ENCODE peak calls at places on chromosome 6, in four cellular contexts. Q, U, Y and G are unnamed samples. For H3K4me1, the result is how much of the 10 kb centered on the place peaks cover.

GRCh38 chr6:14736231-14736953 is 509.5 kb upstream of the JARID2 start:
- DNase-seq in Q (no peak), U (no peak), Y (no peak), G (no peak)

GRCh38 chr6:164214066-164214465 is 799.5 kb downstream of the QKI start:
- DNase-seq in Q (no peak), U (no peak), Y (no peak), G (no peak)

GRCh38 chr6:11096109-11096508 is 2.5 kb downstream of the SMIM13 start:
- DNase-seq in Q (peak), U (peak), Y (no peak), G (no peak)

GRCh38 chr6:3592371-3592941 is 135.6 kb upstream of the SLC22A23 start:
- DNase-seq in Q (no peak), U (peak), Y (no peak), G (no peak)

GRCh38 chr6:108896111-108896661 is 48.0 kb downstream of the ARMC2 start:
- DNase-seq in Q (no peak), U (peak), Y (peak), G (no peak)

GRCh38 chr6:132693478-132693877 is 20.4 kb downstream of the VNN1 start:
- DNase-seq in Q (no peak), U (no peak), Y (no peak), G (no peak)

GRCh38 chr6:161318456-161318855 is 44.6 kb upstream of the AGPAT4 start:
- DNase-seq in Q (no peak), U (no peak), Y (no peak), G (no peak)

GRCh38 chr6:130937942-130938604 is 110.9 kb downstream of the SMLR1 start:
- DNase-seq in Q (no peak), U (peak), Y (no peak), G (no peak)

GRCh38 chr6:6725834-6726194 is 137.3 kb downstream of the LY86 start:
- DNase-seq in Q (no peak), U (no peak), Y (no peak), G (no peak)

GRCh38 chr6:161166176-161166575 is 107.7 kb downstream of the AGPAT4 start:
- DNase-seq in Q (no peak), U (no peak), Y (no peak), G (no peak)

GRCh38 chr6:30741789-30742315 is 635 bp downstream of the FLOT1 start:
- DNase-seq in Q (peak), U (no peak), Y (no peak), G (no peak)

GRCh38 chr6:30744054-30744805 is at the start of gene IER3:
- DNase-seq in Q (peak), U (peak), Y (peak), G (no peak)

GRCh38 chr6:30740993-30741784 is 1.3 kb downstream of the FLOT1 start:
- DNase-seq in Q (no peak), U (peak), Y (no peak), G (no peak)

GRCh38 chr6:30742316-30743098 is at the start of gene FLOT1:
- DNase-seq in Q (peak), U (peak), Y (peak), G (peak)

DNA sequence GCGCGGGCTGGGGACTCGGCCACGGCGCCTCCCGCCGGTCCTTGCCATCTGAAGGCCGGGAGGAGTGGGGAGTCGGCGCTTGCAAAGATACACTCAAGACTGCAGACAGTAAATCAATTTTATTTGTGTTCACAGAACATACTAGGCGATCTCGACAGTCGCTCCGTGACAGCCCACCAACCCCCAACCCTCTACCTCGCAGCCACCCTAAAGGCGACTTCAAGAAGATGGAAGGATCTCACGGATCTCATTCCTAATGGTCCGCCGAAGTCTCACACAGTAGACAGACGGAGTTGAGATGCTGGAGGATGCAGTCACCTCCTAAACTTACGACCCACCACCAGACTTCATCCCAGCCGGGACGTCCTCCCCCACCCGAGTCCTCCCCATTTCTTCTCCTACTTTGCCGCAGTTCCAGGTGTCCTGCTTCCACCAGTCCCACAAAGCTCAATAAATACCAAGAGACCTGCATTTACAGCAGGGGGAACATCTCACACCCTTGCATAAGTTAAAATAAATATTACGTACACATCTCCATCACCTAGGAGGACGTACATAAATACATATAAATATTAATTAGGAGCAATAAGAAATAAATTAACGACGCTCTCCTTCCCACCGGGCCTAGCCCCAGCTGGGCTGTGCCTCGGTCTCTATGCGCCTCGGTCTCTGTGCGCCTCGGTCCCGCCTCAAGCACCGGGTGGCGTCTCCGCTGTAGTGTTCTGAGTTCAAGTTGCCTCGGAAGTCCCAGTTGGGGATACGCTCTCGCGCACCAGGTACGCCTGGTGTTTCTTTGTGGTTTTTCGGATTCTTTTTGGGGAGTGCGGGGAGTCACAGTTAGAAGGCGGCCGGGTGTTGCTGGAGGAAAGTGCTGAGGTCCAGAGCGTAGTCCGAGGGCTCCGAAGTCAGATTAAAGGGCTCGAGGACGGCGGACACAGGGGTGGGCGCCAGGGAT is 889 bp upstream of the FLOT1 start:
- DNase-seq in Q (peak), U (peak), Y (peak), G (no peak)
- H3K27ac ChIP-seq in Q (peak), U (peak), Y (peak), G (peak)

DNA sequence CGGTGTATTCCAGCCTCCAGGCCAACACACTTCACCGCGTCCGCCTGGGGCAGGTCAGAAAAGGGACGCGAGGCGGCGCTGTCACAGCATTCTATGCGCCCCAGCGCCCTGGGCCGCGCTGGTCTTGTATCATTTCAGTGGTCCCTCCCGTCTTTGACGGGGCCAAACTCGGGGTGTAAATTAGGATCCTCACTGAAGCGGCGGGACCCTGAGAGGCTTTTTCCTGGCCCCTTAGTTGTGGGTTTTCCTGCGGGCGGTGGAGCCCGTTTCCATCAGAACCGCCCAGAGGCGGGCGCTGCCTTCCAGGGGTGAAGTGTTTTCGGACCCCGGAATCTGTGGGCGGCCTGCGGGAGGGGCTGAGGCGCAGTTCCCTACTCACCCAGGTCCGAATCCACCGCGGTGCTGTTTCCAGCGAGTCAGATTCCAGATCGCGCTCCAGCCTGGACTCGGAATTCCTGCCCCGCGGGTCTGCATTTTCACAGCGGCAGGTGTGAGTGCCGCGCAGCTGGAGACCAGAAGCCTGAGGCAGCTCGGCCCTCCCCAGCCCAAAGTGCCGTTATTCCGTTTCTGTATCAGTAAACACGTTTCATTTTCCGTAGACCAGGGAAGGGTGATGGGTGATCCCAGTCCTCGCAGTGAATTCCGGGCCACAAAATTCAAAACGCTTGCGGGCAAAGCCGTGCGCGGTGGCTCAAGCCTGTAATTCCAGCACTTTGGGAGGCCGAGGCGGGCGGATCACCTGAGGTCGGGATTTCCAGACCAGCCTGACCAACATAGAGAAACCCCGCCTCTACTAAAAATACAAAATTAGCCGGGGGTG is 3.9 kb upstream of the MICB start:
- DNase-seq in Q (peak), U (peak), Y (peak), G (peak)
- H3K4me1 ChIP-seq in Q (under half), U (under half), Y (under half), G (under half)

GRCh38 chr6:127392301-127392700 is 48.9 kb upstream of the ECHDC1 start:
- DNase-seq in Q (no peak), U (no peak), Y (no peak), G (no peak)

GRCh38 chr6:127385668-127386385 is 42.4 kb upstream of the ECHDC1 start:
- DNase-seq in Q (no peak), U (no peak), Y (no peak), G (no peak)

GRCh38 chr6:127389706-127390105 is 46.3 kb upstream of the ECHDC1 start:
- DNase-seq in Q (no peak), U (no peak), Y (no peak), G (no peak)

DNA sequence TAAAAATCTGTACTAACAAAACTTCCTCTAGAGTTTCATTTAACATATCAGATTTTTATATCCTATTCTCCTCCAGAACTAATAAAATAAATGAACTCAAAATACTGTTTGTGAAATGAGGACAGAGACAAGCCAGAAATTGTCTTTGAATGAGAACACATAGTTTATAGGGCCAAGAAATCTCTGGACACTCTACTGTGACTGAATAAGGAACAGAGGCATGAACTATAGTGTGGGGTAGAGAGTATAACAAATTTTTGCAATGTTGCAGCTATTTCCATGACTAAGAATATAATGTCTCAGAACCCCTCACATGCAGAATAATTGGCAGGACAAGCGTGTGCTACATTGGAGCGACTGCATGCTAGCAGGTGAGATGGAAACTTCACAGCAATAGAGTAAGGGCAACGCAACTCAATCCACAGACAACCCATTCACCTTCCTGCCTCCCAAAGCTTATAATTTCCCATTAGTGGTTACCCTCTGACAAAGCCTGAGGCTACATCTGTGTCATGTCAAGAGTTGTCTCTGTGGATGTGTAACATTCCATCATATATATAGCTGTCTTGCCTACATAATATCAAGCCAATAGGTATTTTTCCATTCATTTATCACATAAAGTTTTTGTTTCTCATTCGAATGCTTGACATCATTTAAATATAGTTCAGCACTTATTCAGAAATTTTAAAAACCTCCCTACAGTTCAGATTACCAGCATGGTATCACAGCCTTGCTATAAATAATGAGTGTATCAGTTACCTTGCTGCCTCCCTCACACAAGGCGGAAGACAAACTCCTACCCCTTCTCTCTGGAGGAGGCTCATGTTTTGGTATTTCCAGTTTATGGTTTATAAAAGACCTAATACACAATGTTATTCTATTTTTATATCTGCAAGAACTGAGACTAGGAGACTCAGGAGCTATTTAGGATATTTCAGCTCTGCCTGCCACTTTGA is 47.9 kb upstream of the ECHDC1 start:
- DNase-seq in Q (no peak), U (no peak), Y (no peak), G (no peak)
- H3K27ac ChIP-seq in Q (peak), U (no peak), Y (no peak), G (peak)

GRCh38 chr6:16716450-16716858 is 44.8 kb downstream of the ATXN1 start:
- DNase-seq in Q (no peak), U (no peak), Y (no peak), G (no peak)
- H3K4me1 ChIP-seq in Q (under half), U (under half), Y (under half), G (under half)

GRCh38 chr6:37480951-37481597 is 18.6 kb downstream of the CCDC167 start:
- DNase-seq in Q (no peak), U (no peak), Y (no peak), G (no peak)
- H3K27ac ChIP-seq in Q (no peak), U (no peak), Y (no peak), G (no peak)

GRCh38 chr6:157532963-157533362 is 152.0 kb downstream of the ZDHHC14 start:
- DNase-seq in Q (no peak), U (no peak), Y (no peak), G (no peak)

GRCh38 chr6:157530724-157531168 is 149.8 kb downstream of the ZDHHC14 start:
- DNase-seq in Q (no peak), U (no peak), Y (no peak), G (no peak)

GRCh38 chr6:157531986-157532365 is 151.0 kb downstream of the ZDHHC14 start:
- DNase-seq in Q (no peak), U (no peak), Y (no peak), G (no peak)

GRCh38 chr6:157530126-157530525 is 149.1 kb downstream of the ZDHHC14 start:
- DNase-seq in Q (no peak), U (no peak), Y (no peak), G (no peak)

DNA sequence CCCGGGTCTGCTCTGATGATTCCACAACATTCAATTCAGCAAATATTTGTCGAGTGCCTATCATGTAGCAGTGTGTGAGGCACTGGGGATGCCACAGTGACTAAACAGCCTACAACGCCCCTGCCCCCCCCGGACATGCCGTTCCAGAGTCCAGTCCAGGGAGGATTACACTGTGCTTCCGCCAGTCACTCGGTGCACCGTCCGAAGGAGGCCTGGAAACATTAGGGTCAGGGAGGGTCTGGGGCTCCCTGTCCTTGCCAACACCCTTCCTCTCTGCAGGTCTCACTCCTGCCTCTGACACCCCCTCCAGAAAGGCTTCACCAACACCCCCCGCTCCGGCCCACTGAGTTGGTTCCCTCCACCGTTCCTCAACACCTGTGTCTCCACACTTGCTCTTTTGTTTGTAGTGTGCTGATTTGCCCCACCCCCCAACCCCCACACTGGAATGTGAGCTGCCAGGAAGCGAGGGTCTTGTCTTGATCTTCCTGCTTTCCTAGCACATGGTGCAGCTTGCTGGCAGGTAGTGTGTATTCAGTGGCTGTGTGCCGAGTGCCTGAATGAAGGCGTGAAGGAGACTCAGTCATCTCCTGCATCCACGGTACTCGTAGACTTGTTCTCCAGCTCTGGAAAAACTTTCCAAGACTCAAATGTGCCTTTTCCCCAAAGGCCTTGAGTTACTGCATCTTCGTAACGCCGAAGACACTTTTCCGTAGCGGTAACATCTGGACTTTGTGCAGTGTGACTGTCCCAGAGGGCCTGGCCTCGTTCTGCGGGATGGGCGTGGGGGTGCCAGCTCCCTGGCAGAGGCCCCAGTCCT is 150.4 kb downstream of the ZDHHC14 start:
- DNase-seq in Q (peak), U (no peak), Y (no peak), G (no peak)
- H3K4me1 ChIP-seq in Q (under half), U (under half), Y (under half), G (under half)

DNA sequence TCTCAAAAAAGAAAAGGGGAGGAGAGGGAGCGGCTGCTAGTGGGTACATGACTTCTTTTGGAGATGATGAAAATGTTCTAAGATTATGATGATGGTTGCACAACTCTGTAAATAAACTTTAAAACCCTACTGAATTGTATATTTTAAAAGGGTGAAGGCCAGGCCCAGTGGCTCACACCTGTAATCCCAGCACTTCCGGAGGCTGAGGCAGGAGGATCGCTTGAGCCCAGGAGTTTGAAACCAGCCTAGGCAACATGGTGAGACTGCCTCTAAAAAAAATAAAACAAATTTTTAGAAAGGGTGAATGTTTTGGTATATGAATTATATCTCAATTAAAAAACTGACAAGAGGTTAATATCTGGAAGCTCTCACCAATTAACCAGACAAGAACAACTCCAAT is 45.4 kb downstream of the BAK1 start:
- DNase-seq in Q (no peak), U (no peak), Y (no peak), G (no peak)
- H3K27ac ChIP-seq in Q (no peak), U (no peak), Y (no peak), G (no peak)